ENCODE peak calls at places on chromosomes 13 and 19, in four cellular contexts. Z, T, Y and O are unnamed samples.

GRCh38 chr13:34294483-34295129 is 476.7 kb downstream of the RFC3 start:
- DNase-seq in Z (no peak), T (no peak), Y (no peak), O (no peak)

GRCh38 chr19:16659832-16660708 is at the start of gene SMIM7:
- DNase-seq in Z (peak), T (peak), Y (peak), O (peak)

GRCh38 chr13:110479648-110480047 is 81.9 kb downstream of the RAB20 start:
- DNase-seq in Z (no peak), T (no peak), Y (no peak), O (no peak)

GRCh38 chr13:46343279-46343949 is 43.6 kb downstream of the RUBCNL start:
- DNase-seq in Z (no peak), T (no peak), Y (no peak), O (no peak)

GRCh38 chr19:6720369-6721112 is at the start of gene C3:
- DNase-seq in Z (peak), T (no peak), Y (peak), O (no peak)

GRCh38 chr13:111414341-111414740 is 93.9 kb downstream of the TEX29 start:
- DNase-seq in Z (no peak), T (no peak), Y (no peak), O (no peak)

GRCh38 chr19:8069116-8069973 is 16.8 kb downstream of the CCL25 start:
- DNase-seq in Z (peak), T (peak), Y (no peak), O (no peak)

GRCh38 chr13:51816604-51817254 is 12.8 kb upstream of the DHRS12 start:
- DNase-seq in Z (peak), T (no peak), Y (no peak), O (no peak)

GRCh38 chr13:21330126-21330861 is 128.8 kb downstream of the ZDHHC20 start:
- DNase-seq in Z (no peak), T (no peak), Y (peak), O (no peak)

GRCh38 chr19:38155453-38155852 is 68.6 kb downstream of the DPF1 start:
- DNase-seq in Z (no peak), T (no peak), Y (peak), O (no peak)

GRCh38 chr13:99367106-99367616 is 60.0 kb upstream of the GPR183 start:
- DNase-seq in Z (no peak), T (peak), Y (no peak), O (no peak)

GRCh38 chr13:96991072-96991471 is 3.2 kb downstream of the OXGR1 start:
- DNase-seq in Z (no peak), T (no peak), Y (no peak), O (no peak)

GRCh38 chr13:111216166-111216960 is 101.3 kb downstream of the ARHGEF7 start:
- DNase-seq in Z (peak), T (peak), Y (peak), O (peak)

GRCh38 chr13:42047561-42048322 is 706 bp upstream of the DGKH start:
- DNase-seq in Z (peak), T (peak), Y (peak), O (peak)
- H4K91ac ChIP-seq in Z (peak), T (peak), Y (peak), O (no peak)

GRCh38 chr19:53504903-53505302 is 33.0 kb upstream of the ZNF331 start:
- DNase-seq in Z (no peak), T (no peak), Y (no peak), O (no peak)
- H3K4me3 ChIP-seq in Z (no peak), T (no peak), Y (no peak), O (no peak)

GRCh38 chr19:18427080-18427751 is 8.0 kb downstream of the SSBP4 start:
- DNase-seq in Z (no peak), T (no peak), Y (no peak), O (no peak)
- H4K91ac ChIP-seq in Z (no peak), T (no peak), Y (no peak), O (no peak)

DNA sequence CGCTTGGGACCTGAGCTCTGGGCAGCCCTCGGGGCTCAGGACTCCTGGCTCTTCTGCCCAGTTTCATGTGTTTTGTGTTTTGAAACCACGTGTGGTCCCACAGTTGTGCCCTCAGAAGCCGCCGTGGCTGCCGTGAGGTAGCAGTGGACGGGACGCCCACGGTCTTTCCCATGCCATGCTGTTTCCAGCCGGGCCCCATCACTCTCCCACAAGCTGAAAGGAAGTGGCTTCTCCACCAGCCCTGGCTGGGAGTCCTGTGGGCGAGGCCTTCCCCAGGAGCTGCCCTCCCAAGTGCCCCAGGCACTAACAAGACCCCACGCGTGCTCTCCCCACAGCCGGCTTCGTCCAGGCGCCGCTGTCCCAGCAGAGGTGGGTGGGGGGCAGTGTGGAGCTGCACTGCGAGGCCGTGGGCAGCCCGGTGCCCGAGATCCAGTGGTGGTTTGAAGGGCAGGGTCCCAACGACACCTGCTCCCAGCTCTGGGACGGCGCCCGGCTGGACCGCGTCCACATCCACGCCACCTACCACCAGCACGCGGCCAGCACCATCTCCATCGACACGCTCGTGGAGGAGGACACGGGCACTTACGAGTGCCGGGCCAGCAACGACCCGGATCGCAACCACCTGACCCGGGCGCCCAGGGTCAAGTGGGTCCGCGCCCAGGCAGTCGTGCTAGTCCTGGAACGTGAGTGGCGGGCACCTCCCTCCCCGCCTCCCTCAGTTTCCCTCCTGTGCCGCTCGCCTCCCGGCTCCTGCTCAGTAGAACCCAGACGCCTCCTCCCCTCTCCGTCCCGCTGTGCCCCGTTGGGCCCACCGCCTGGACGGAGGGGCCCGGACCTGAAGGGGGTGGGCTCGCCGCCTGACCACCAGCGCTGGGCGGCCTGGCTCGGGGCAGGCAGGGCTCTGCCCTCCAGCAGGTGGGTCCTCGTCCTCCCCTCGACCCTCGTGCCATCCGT is 5.3 kb downstream of the BSG start:
- DNase-seq in Z (no peak), T (no peak), Y (no peak), O (no peak)
- H3K4me3 ChIP-seq in Z (no peak), T (no peak), Y (no peak), O (no peak)

GRCh38 chr19:12638611-12639182 is 27.8 kb downstream of the MAN2B1 start:
- DNase-seq in Z (no peak), T (no peak), Y (no peak), O (no peak)

GRCh38 chr19:12636631-12637030 is 25.9 kb downstream of the ZNF791 start:
- DNase-seq in Z (peak), T (no peak), Y (no peak), O (no peak)

GRCh38 chr19:12642506-12642905 is 24.0 kb downstream of the MAN2B1 start:
- DNase-seq in Z (no peak), T (no peak), Y (no peak), O (no peak)

GRCh38 chr19:12641456-12641855 is 25.1 kb downstream of the MAN2B1 start:
- DNase-seq in Z (no peak), T (no peak), Y (no peak), O (no peak)

GRCh38 chr19:12639901-12640613 is 26.5 kb downstream of the MAN2B1 start:
- DNase-seq in Z (peak), T (peak), Y (peak), O (peak)
- H4K91ac ChIP-seq in Z (no peak), T (no peak), Y (no peak), O (no peak)